ENCODE peak calls at places on chromosomes 12 and 14, in nine cellular contexts. O is fibroblast of the conjunctiva; A is activated CD4-positive, alpha-beta T cell treated with anti-CD3 and anti-CD28 coated beads for 1 hour; V is LHCN-M2; F is activated T-cell treated with anti-CD3 and anti-CD28 coated beads, Interleukin-2, amount 50 U/mL, for 1 hour; G is NCI-H1694; M is iPS DF 19.7; C is neuronal stem cell; D is stimulated activated CD4-positive, alpha-beta T cell treated with anti-CD3 and anti-CD28 coated beads, Interleukin-12 subunit alpha, Interleukin-12 subunit beta, amount 100 ng/mL, for 24 hours. T is an unnamed sample.

GRCh38 chr14:104688755-104689619 is at the start of gene INF2:
- DNase-seq in O (no peak), A (no peak), V (peak), F (peak), G (peak), M (no peak), C (peak), D (peak), T (no peak)

GRCh38 chr12:79424109-79424721 is 266.5 kb downstream of the PAWR start:
- DNase-seq in O (peak), A (no peak), V (peak), F (no peak), G (no peak), M (no peak), C (peak), D (no peak), T (no peak)

GRCh38 chr12:104768033-104768432 is 190.1 kb downstream of the SLC41A2 start:
- DNase-seq in O (no peak), A (no peak), V (no peak), F (no peak), G (no peak), M (no peak), C (no peak), D (no peak), T (no peak)

GRCh38 chr14:55180434-55180833 is 11.0 kb downstream of the DLGAP5 start:
- DNase-seq in O (no peak), A (no peak), V (peak), F (no peak), G (no peak), M (no peak), C (no peak), D (no peak), T (no peak)

GRCh38 chr12:23707270-23707669 is 242.2 kb downstream of the SOX5 start:
- DNase-seq in O (no peak), A (no peak), V (no peak), F (no peak), G (no peak), M (no peak), C (no peak), D (no peak), T (no peak)

GRCh38 chr14:100328495-100329163 is 5.5 kb downstream of the SLC25A47 start:
- DNase-seq in O (no peak), A (no peak), V (no peak), F (no peak), G (no peak), M (no peak), C (no peak), D (no peak), T (no peak)

GRCh38 chr12:14260011-14260993 is 105.2 kb upstream of the ATF7IP start:
- DNase-seq in O (peak), A (no peak), V (peak), F (no peak), G (no peak), M (peak), C (peak), D (no peak), T (no peak)

GRCh38 chr12:58537278-58537677 is 383.0 kb downstream of the LRIG3 start:
- DNase-seq in O (peak), A (no peak), V (peak), F (no peak), G (peak), M (no peak), C (no peak), D (no peak), T (no peak)

GRCh38 chr14:96299441-96299840 is 43.4 kb downstream of the BDKRB1 start:
- DNase-seq in O (no peak), A (no peak), V (no peak), F (no peak), G (no peak), M (no peak), C (no peak), D (no peak), T (no peak)